ENCODE peak calls at places on chromosomes 4 and X, in nine cellular contexts. D is spleen, S is AG09319, V is adrenal gland, B is GM12865, J is fibroblast of the aortic adventitia, I is astrocyte of the spinal cord, O is glutamatergic neuron, T is AG09309. P is an unnamed sample.

GRCh38 chrX:69603566-69604194 is 12.2 kb upstream of the EDA start:
- DNase-seq in O (no peak), B (no peak), T (no peak), J (no peak), V (no peak), S (no peak), I (no peak), D (no peak), P (no peak)

GRCh38 chr4:26126135-26126718 is 194.6 kb upstream of the RBPJ start:
- DNase-seq in S (no peak), I (no peak), O (no peak), J (no peak), B (peak), D (no peak), V (no peak), T (no peak), P (no peak)

GRCh38 chrX:137166591-137166990 is 132.8 kb upstream of the GPR101 start:
- DNase-seq in V (no peak), T (no peak), B (peak), S (no peak), I (no peak), D (no peak), O (peak), J (no peak), P (no peak)

GRCh38 chr4:15778191-15778741 is at the start of gene CD38:
- DNase-seq in J (no peak), O (peak), D (peak), V (no peak), I (no peak), B (peak), S (no peak), T (no peak), P (peak)

GRCh38 chrX:13711141-13711540 is 22.2 kb downstream of the RAB9A start:
- DNase-seq in O (no peak), S (no peak), V (no peak), T (no peak), I (no peak), D (no peak), J (no peak), B (no peak), P (no peak)

GRCh38 chrX:48083212-48083611 is 11.8 kb upstream of the ZNF630 start:
- DNase-seq in T (no peak), V (peak), S (no peak), J (peak), B (peak), O (peak), D (no peak), I (peak), P (peak)

GRCh38 chr4:139735381-139736256 is 70.0 kb downstream of the MGST2 start:
- DNase-seq in O (peak), S (no peak), V (peak), J (peak), D (peak), B (no peak), T (no peak), I (peak), P (peak)

GRCh38 chr4:55742655-55743191 is 76.9 kb upstream of the EXOC1L start:
- DNase-seq in T (no peak), D (no peak), I (peak), S (no peak), J (peak), B (no peak), O (peak), V (no peak), P (no peak)

GRCh38 chr4:75494563-75494962 is 19.6 kb downstream of the RCHY1 start:
- DNase-seq in J (peak), T (peak), S (no peak), O (no peak), I (peak), D (no peak), V (no peak), B (no peak), P (no peak)

GRCh38 chr4:188383180-188383579 is 243.9 kb downstream of the TRIML1 start:
- DNase-seq in V (no peak), B (no peak), I (no peak), T (no peak), J (no peak), S (no peak), O (no peak), D (no peak), P (no peak)

GRCh38 chrX:134512566-134512965 is 52.6 kb downstream of the HPRT1 start:
- DNase-seq in S (no peak), D (no peak), B (no peak), O (no peak), V (no peak), T (no peak), I (peak), J (peak), P (no peak)

GRCh38 chr4:15938182-15938581 is 358 bp downstream of the FGFBP1 start:
- DNase-seq in B (no peak), D (no peak), V (no peak), I (no peak), J (no peak), O (no peak), T (no peak), S (no peak), P (no peak)

GRCh38 chr4:173013232-173013932 is 155.2 kb upstream of the GALNT7 start:
- DNase-seq in D (no peak), V (peak), I (peak), S (no peak), J (peak), B (peak), O (peak), T (no peak), P (peak)

GRCh38 chr4:122003335-122003734 is 51.5 kb upstream of the TRPC3 start:
- DNase-seq in J (peak), D (no peak), T (no peak), O (peak), B (peak), S (no peak), V (peak), I (no peak), P (peak)

GRCh38 chr4:148026022-148026421 is 294.1 kb downstream of the ARHGAP10 start:
- DNase-seq in T (peak), B (no peak), D (no peak), V (no peak), O (no peak), S (peak), I (peak), J (peak), P (no peak)

GRCh38 chr4:114318309-114318708 is 280.3 kb upstream of the UGT8 start:
- DNase-seq in J (no peak), S (peak), T (no peak), D (no peak), B (no peak), V (no peak), O (no peak), I (no peak), P (no peak)

GRCh38 chrX:37330642-37331041 is 18.5 kb upstream of the PRRG1 start:
- DNase-seq in J (no peak), B (no peak), D (no peak), V (no peak), S (no peak), O (no peak), I (no peak), T (no peak), P (no peak)

GRCh38 chrX:23845316-23845932 is 62.3 kb downstream of the APOO start:
- DNase-seq in B (no peak), S (no peak), D (no peak), I (peak), V (no peak), O (no peak), J (peak), T (no peak), P (no peak)

GRCh38 chr4:184355111-184355604 is 119.2 kb downstream of the IRF2 start:
- DNase-seq in B (peak), V (peak), S (peak), D (peak), I (peak), T (no peak), O (no peak), J (peak), P (peak)

GRCh38 chr4:89549907-89550306 is 242.3 kb upstream of the GPRIN3 start:
- DNase-seq in O (no peak), T (no peak), S (peak), D (no peak), V (no peak), J (peak), I (no peak), B (no peak), P (no peak)

GRCh38 chrX:120380699-120381098 is 18.8 kb downstream of the ATP1B4 start:
- DNase-seq in I (peak), V (no peak), J (no peak), D (no peak), S (no peak), O (no peak), B (peak), T (no peak), P (peak)

GRCh38 chr4:151415978-151416377 is 7.0 kb downstream of the FHIP1A start:
- DNase-seq in O (no peak), J (peak), T (peak), D (no peak), V (no peak), I (peak), S (peak), B (no peak), P (no peak)

GRCh38 chrX:151870603-151871002 is 42.1 kb upstream of the MAGEA4 start:
- DNase-seq in O (no peak), V (peak), T (peak), S (peak), D (no peak), J (peak), B (no peak), I (peak), P (no peak)

GRCh38 chr4:140633154-140633553 is 64.4 kb upstream of the UCP1 start:
- DNase-seq in T (no peak), S (no peak), I (no peak), J (no peak), O (no peak), V (no peak), B (no peak), D (no peak), P (no peak)

GRCh38 chr4:53784112-53784511 is 192.8 kb upstream of the LNX1 start:
- DNase-seq in O (no peak), I (no peak), V (no peak), D (no peak), J (no peak), T (no peak), S (no peak), B (no peak), P (no peak)

GRCh38 chr4:179307297-179308136 is 1865.3 kb upstream of the AGA start:
- DNase-seq in J (peak), I (peak), T (no peak), O (peak), B (peak), D (no peak), V (no peak), S (no peak), P (peak)

GRCh38 chr4:98558770-98559169 is 99.6 kb downstream of the TSPAN5 start:
- DNase-seq in B (no peak), J (no peak), D (no peak), S (no peak), I (no peak), O (no peak), T (no peak), V (no peak), P (no peak)

GRCh38 chrX:128106630-128107029 is 54.4 kb upstream of the ACTRT1 start:
- DNase-seq in I (no peak), T (no peak), J (no peak), S (no peak), V (no peak), D (no peak), O (no peak), B (no peak), P (peak)

GRCh38 chr4:143554728-143555597 is 41.5 kb downstream of the SMARCA5 start:
- DNase-seq in T (no peak), V (no peak), J (no peak), O (no peak), I (no peak), D (no peak), S (no peak), B (peak), P (peak)

GRCh38 chr4:57490520-57490919 is 380.3 kb upstream of the IGFBP7 start:
- DNase-seq in J (no peak), S (no peak), V (no peak), O (no peak), I (peak), B (no peak), D (no peak), T (no peak), P (no peak)

GRCh38 chrX:10327651-10328050 is 170.9 kb downstream of the CLCN4 start:
- DNase-seq in T (no peak), J (no peak), B (no peak), V (no peak), O (no peak), S (no peak), I (peak), D (no peak), P (no peak)

GRCh38 chr4:56468097-56468422 is 643 bp downstream of the SRP72 start:
- DNase-seq in S (no peak), T (no peak), V (peak), I (no peak), O (no peak), D (no peak), B (peak), J (no peak), P (peak)

GRCh38 chrX:29690061-29690460 is 525.3 kb upstream of the MAGEB2 start:
- DNase-seq in O (no peak), I (peak), B (no peak), D (no peak), V (no peak), J (peak), S (no peak), T (no peak), P (no peak)

GRCh38 chr4:38728651-38729141 is 54.1 kb downstream of the TLR10 start:
- DNase-seq in J (no peak), B (no peak), V (no peak), I (no peak), O (no peak), T (no peak), D (no peak), S (no peak), P (no peak)

GRCh38 chr4:22884157-22884556 is 191.4 kb downstream of the GBA3 start:
- DNase-seq in O (no peak), V (no peak), T (no peak), J (no peak), D (no peak), S (no peak), I (no peak), B (no peak), P (no peak)

GRCh38 chr4:20299515-20299914 is 47.8 kb downstream of the SLIT2 start:
- DNase-seq in S (no peak), V (no peak), B (peak), I (peak), J (peak), O (no peak), D (no peak), T (no peak), P (no peak)

GRCh38 chr4:103105558-103106356 is 6.1 kb upstream of the BDH2 start:
- DNase-seq in B (no peak), I (peak), O (no peak), J (no peak), S (no peak), V (no peak), T (no peak), D (no peak), P (no peak)

GRCh38 chr4:30855232-30855631 is 135.1 kb downstream of the PCDH7 start:
- DNase-seq in B (no peak), D (no peak), S (no peak), I (no peak), O (no peak), T (no peak), J (no peak), V (no peak), P (no peak)

GRCh38 chrX:20280938-20281337 is 14.2 kb upstream of the RPS6KA3 start:
- DNase-seq in V (no peak), B (no peak), T (no peak), S (no peak), D (no peak), J (no peak), O (no peak), I (no peak), P (no peak)

DNA sequence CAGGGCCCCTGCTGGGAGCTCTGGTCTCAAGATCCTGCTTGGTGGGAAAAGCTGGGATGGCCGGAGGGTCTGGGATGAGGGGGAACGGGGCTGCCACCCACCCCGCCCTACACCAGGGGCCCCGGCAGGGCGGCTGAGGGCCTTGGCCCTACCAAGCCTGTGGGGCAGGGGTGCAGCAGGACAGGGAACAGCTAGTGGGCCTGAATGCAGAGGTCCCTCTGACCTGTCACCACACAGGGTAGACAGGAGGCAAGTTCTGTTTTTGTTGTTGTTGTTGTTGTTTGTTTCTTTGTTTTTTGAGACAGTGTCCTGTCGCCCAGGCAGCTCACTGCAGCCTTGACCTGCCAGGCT is 332 bp upstream of the RENBP start:
- DNase-seq in D (no peak), T (no peak), S (no peak), B (no peak), O (no peak), I (no peak), V (no peak), J (no peak), P (no peak)
- TF ChIP-seq CTCF in D (no peak), T (no peak), S (no peak), B (no peak), O (no peak), I (no peak), V (no peak), J (no peak), P (no peak)

GRCh38 chrX:72126539-72127140 is 5.1 kb downstream of the RTL5 start:
- DNase-seq in J (peak), V (peak), I (peak), S (peak), D (peak), O (peak), B (peak), T (peak), P (peak)
- TF ChIP-seq CTCF in J (peak), V (peak), I (peak), S (peak), D (peak), O (peak), B (peak), T (peak), P (peak)

GRCh38 chr4:33160126-33160525 is 2440.0 kb downstream of the PCDH7 start:
- DNase-seq in J (peak), O (no peak), T (peak), V (no peak), B (no peak), D (no peak), I (no peak), S (peak), P (no peak)
- TF ChIP-seq CTCF in J (peak), O (peak), T (peak), V (peak), B (no peak), D (no peak), I (peak), S (peak), P (no peak)

DNA sequence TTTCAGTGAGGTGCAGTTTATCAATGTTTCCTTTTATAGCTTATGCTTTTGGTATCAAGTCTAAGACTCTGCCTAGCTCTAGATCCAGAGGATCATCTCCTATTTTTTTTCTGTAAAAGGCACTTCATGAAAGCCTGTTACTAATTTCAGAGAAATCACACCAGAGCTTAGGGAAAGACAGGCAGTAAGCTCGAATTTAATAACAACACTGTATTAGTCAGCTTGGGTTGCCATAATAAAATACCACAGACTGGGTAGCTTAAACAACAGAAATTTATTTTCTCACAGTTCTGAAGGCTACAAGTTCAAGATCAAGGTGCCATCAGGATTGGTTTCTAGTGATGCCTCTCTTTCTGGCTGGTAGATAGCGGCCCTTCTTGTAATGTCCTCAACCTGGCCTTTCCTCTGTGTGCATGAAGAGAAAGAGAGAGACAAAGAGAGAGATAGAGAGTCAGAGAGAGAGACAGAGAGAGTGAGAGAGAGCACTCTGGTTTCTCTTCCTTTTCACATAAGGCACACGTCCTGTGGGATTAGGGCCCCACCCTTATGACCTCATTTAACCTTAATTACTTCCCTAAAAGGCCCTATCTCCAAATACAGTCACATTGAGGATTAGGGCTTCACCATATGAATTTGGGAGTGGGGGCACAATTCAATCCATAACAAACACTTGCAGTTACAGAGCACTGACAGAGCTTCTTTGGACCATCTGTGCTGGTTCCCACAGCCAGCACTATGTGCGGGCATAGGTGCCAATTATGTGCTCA is 114.7 kb upstream of the MED14 start:
- DNase-seq in B (no peak), J (no peak), O (no peak), I (peak), T (no peak), V (no peak), S (no peak), D (no peak), P (no peak)
- TF ChIP-seq CTCF in B (no peak), J (no peak), O (no peak), I (no peak), T (no peak), V (no peak), S (no peak), D (no peak), P (no peak)

DNA sequence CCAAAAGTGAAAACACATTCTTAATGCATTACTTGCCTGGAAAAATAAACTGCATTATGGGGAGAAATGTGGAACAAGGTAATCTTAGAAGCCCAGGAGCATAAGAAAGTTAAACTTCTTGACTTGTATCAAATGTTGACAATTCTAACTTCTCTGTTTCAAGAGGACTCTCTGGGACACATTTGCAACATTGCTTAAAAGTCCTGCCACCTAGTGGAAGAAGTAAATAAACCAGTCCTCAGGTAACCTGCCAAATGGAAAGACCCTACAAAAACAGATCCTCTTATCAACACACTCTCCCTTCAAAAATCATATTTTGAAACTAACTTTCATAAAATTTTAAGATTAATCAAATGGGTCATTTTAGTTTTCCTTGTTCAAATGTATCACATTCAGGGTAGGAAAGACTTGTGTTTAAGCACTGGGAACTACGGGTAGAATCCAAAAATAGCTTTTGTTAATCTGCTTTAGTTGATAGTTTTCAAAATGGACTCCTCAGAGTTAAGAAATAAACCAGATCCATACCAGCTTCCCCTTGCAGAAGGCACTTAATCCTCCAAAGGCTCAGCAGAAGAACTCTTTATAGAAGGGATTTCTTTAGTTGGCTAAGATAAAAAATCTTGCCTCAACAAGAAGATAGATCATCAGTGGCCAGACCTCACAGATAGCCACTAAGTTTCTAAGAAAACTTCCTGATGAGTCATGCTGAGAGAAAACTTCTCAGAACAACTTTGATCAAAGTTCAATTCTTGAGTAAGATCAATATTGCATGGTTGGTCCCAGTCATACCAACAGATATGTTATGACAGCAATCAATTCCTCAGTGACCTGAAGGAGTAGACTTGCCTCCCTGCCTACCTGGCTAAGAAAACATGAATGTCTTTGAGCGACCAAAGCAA is 141.7 kb downstream of the HHIP start:
- DNase-seq in O (no peak), I (peak), J (peak), T (peak), S (peak), V (no peak), B (peak), D (no peak), P (peak)
- TF ChIP-seq CTCF in O (peak), I (peak), J (peak), T (peak), S (peak), V (peak), B (peak), D (peak), P (peak)

GRCh38 chrX:53678667-53679066 is 7.9 kb downstream of the HUWE1 start:
- DNase-seq in V (no peak), D (no peak), B (peak), T (no peak), J (no peak), I (no peak), O (no peak), S (no peak), P (no peak)
- TF ChIP-seq CTCF in V (no peak), D (no peak), B (peak), T (no peak), J (no peak), I (peak), O (no peak), S (no peak), P (no peak)

GRCh38 chr4:107734120-107734519 is 14.1 kb upstream of the PAPSS1 start:
- DNase-seq in I (no peak), V (no peak), T (no peak), B (peak), O (no peak), J (no peak), S (no peak), D (no peak), P (no peak)
- TF ChIP-seq CTCF in I (peak), V (no peak), T (peak), B (peak), O (no peak), J (peak), S (no peak), D (no peak), P (no peak)

GRCh38 chrX:149487292-149487691 is 17.8 kb downstream of the IDS start:
- DNase-seq in T (no peak), O (no peak), B (peak), V (no peak), J (no peak), I (no peak), S (no peak), D (no peak), P (no peak)
- TF ChIP-seq CTCF in T (peak), O (peak), B (peak), V (no peak), J (peak), I (peak), S (no peak), D (no peak), P (no peak)